ENCODE peak calls at places on chromosomes 11 and 22, in eight cellular contexts. G is MM.1S, I is mammary epithelial cell, S is GM23248, E is hepatocyte, W is fibroblast of lung, T is GM23338, O is H9. C is an unnamed sample. For H3K79me2, the result is how much of the 10 kb centered on the place peaks cover.

GRCh38 chr11:70759846-70760245 is 361.5 kb downstream of the CTTN start:
- DNase-seq in S (no peak), E (no peak), O (no peak), W (no peak), T (no peak), I (no peak), G (no peak), C (no peak)

GRCh38 chr11:134916829-134917228 is 504.8 kb upstream of the B3GAT1 start:
- DNase-seq in O (no peak), S (no peak), G (no peak), W (no peak), E (no peak), T (no peak), I (no peak), C (no peak)

GRCh38 chr11:9840460-9841004 is 176.7 kb downstream of the SWAP70 start:
- DNase-seq in T (no peak), E (no peak), I (peak), S (no peak), W (no peak), O (no peak), G (no peak), C (peak)

GRCh38 chr11:117457031-117457785 is 129.6 kb downstream of the CEP164 start:
- DNase-seq in G (no peak), T (no peak), O (no peak), E (no peak), I (no peak), S (no peak), W (no peak), C (no peak)

GRCh38 chr11:13278620-13279486 is 1.3 kb downstream of the BMAL1 start:
- DNase-seq in W (no peak), I (no peak), T (peak), S (peak), G (peak), O (no peak), E (peak), C (no peak)

GRCh38 chr22:50733521-50734342 is 4.3 kb upstream of the ACR start:
- DNase-seq in W (peak), I (no peak), G (peak), O (no peak), E (no peak), T (no peak), S (peak), C (no peak)

GRCh38 chr11:98456281-98456680 is 564.5 kb upstream of the CNTN5 start:
- DNase-seq in G (no peak), W (no peak), T (peak), I (no peak), S (no peak), E (no peak), O (no peak), C (no peak)

GRCh38 chr11:29200776-29201574 is 815.9 kb downstream of the KCNA4 start:
- DNase-seq in T (no peak), O (no peak), W (no peak), S (no peak), I (peak), G (no peak), E (peak), C (peak)

GRCh38 chr11:66362481-66363147 is 8.9 kb downstream of the SLC29A2 start:
- DNase-seq in T (no peak), E (peak), O (no peak), I (no peak), G (no peak), W (no peak), S (no peak), C (no peak)

GRCh38 chr11:123707606-123708205 is 33.8 kb downstream of the ZNF202 start:
- DNase-seq in E (peak), T (peak), S (peak), I (peak), G (peak), O (peak), W (peak), C (peak)

GRCh38 chr11:74683941-74684481 is 47.2 kb downstream of the CHRDL2 start:
- DNase-seq in G (no peak), O (no peak), T (peak), E (no peak), S (peak), I (no peak), W (peak), C (peak)

GRCh38 chr11:60860943-60861342 is 5.2 kb upstream of the PTGDR2 start:
- DNase-seq in E (no peak), O (no peak), G (no peak), T (no peak), I (no peak), S (no peak), W (no peak), C (no peak)

GRCh38 chr11:128497057-128497957 is 90.1 kb downstream of the ETS1 start:
- DNase-seq in E (peak), O (peak), G (no peak), I (peak), S (peak), W (peak), T (no peak), C (peak)

GRCh38 chr22:20546541-20546950 is 39.1 kb downstream of the MED15 start:
- DNase-seq in T (no peak), E (no peak), G (no peak), I (no peak), W (no peak), O (no peak), S (no peak), C (no peak)
- H3K79me2 ChIP-seq in T (under half), E (half or more), G (half or more), I (half or more), W (half or more), O (under half), S (half or more), C (half or more)

DNA sequence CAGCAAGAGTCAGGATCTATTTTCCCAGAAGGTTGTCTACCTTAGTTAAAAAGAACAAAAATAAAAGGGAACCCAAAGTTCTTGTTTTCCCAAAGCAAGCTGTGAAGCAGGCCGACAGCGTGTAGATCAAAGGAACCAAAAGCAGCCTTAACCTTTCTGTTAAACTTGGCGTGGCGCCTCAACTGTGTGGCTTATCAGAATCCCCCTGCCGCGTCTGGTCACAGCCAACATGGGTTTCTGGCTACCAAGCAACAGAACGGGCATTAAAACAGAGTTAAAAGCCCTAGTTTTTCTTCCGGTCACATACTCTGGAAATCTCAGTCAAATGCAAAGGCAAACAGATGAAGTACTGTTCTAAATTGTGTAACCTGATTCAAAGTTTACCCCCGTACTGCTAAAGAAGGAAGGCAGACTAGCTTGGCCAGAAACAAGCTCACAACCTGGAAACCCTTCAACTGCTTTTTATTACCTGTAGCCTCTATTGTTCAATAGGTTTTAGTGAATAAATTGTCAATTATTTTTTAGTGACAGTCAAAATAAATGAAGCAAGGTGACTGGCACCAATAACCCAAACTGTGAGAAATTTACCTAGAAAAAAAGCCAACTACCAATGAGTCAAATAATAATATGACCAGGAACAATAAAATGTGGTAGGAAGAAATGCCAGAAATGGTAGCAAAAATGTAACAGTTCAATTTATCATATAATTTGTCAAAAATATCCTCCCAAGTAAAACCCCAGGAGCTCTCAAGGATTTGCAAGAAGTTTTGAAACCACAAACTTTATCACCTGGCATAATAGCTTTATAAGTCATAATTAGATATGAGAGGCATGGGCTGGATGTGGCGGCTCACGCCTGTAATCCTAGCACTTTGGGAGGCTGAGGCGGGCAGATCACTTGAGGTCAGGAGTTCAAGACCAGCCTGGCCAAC is 21.4 kb downstream of the CHKA start:
- DNase-seq in E (peak), W (peak), T (peak), S (no peak), G (no peak), O (no peak), I (no peak), C (peak)
- H3K79me2 ChIP-seq in E (half or more), W (under half), T (half or more), S (under half), G (half or more), O (under half), I (under half), C (half or more)

GRCh38 chr22:38850399-38850798 is 6.6 kb upstream of the NPTXR start:
- DNase-seq in S (no peak), I (no peak), W (no peak), T (no peak), E (no peak), G (no peak), O (no peak), C (no peak)
- H3K79me2 ChIP-seq in S (under half), I (under half), W (under half), T (under half), E (under half), G (under half), O (under half), C (under half)

DNA sequence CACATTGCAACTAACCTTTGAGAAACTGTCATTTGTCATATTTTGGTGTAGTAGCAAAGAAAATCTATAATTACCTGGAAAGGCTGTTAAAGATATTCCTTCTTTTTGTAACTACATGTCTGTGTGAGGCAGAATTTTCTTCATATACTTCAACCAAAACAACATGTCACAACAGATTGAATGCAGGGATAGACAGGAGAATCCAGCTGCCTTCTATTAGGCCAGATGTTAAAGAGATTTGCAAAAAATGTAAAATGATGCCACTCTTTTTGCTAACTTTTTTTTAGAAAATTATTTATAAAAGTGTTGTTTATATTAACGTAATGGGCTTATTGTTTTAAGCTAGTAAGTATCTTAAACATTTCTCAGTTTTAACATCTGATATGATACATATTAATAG is 12.7 kb downstream of the DGKZ start:
- DNase-seq in G (no peak), O (no peak), T (no peak), I (no peak), E (no peak), S (no peak), W (no peak), C (no peak)
- H3K79me2 ChIP-seq in G (under half), O (under half), T (half or more), I (half or more), E (half or more), S (half or more), W (under half), C (under half)

GRCh38 chr22:42326786-42327185 is 56.3 kb upstream of the TCF20 start:
- DNase-seq in E (no peak), W (peak), G (no peak), S (no peak), T (no peak), O (no peak), I (no peak), C (no peak)
- H3K79me2 ChIP-seq in E (under half), W (under half), G (under half), S (under half), T (under half), O (under half), I (under half), C (under half)

DNA sequence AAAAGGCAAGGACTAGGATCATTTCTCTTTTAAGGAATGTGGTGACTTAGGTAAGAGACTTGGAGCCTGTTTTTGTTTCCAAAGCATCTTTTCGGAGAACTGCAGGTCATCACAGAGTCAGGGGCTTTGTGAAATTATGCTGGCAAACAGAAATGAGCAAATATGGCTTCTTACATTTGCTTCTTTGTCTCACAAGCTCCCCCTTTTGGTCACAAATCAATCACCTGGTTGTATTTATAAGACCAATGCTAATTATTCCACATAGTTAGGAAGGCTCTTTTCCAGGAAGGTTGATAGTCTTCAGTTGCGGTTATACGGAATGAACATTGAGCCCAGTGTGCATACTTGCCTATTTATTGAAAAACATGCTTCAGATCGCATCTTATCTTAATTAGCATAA is 34.6 kb upstream of the CEP126 start:
- DNase-seq in T (peak), E (peak), I (peak), S (peak), W (peak), O (no peak), G (peak), C (peak)
- H3K79me2 ChIP-seq in T (under half), E (under half), I (under half), S (under half), W (under half), O (under half), G (under half), C (under half)

DNA sequence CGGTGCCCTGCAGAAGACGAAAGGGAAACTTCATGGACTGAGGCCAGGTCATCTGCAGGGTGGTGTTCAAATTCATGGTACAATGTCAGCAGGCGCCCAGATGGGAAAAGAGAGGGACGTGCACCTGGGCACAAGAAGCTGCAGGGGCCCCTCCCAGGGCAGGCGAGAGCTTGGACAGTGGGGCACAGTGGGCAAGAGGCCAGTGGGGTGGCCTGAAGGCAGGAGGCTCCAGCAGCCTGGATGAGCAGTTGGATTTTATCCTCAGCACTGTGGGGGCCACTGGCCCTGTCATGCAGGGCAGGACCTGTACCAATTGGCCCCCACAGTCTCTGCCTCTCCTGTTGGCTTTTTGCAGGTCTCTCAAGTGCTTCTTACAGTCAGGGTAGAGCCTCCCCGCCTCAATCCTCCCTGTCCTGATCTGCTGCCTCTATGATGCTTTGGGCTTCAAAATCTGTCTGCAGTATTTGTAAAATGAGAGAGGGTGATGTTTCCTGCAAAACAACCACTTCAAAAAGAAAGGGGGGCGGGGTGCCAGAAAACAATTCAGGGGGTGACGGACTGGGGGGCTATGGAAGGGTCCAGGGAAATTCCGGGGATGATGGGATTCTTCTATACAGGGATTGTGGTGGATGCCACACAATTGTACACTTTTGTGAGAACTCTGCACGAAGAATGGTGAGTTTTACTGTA is 1.7 kb upstream of the BID start:
- DNase-seq in W (no peak), S (no peak), G (no peak), I (no peak), O (no peak), T (no peak), E (no peak), C (no peak)
- H3K79me2 ChIP-seq in W (under half), S (under half), G (half or more), I (under half), O (under half), T (under half), E (under half), C (under half)

DNA sequence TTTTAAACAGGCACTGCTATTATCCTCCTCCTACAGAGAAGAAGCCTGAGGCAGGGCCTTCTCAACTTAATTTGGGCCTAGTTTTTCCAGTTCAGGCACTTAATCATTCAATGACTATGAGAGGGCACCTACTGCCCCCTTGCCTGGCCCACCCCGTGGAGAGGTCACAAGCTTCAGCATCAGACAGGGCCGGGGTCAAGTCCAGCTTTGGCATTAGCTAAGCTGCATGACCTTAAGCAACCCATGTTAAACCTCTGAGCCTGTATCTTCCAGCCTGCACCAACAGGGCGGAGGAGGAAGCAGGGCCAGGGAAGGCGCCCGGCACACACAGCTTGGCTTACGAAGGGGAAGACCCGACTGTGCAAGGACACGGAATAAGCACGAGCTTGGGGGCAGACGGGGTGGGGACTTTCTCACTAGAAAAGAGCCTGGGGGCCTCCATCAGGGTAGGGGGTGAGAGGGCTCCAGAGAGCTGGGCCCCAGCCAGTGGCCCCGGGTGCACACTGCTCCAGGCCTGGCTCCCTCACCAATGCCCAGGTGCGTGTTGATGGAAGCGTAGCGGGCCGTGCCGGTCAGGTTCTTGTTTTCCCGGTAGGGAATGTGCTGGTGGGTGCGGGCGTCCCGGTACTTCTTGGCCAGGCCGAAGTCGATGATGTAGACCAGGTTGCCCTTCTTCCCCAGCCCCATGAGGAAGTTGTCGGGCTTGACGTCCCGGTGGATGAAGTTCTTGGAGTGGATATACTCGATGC is 16.9 kb downstream of the CSNK1E start:
- DNase-seq in S (no peak), G (no peak), I (no peak), T (no peak), W (no peak), E (no peak), O (no peak), C (no peak)
- H3K79me2 ChIP-seq in S (half or more), G (half or more), I (half or more), T (half or more), W (half or more), E (half or more), O (under half), C (under half)